ENCODE peak calls at places on chromosome 7, in seven cellular contexts. G is right atrium auricular region; U is fibroblast of mammary gland; C is cardiac fibroblast; Y is CD8-positive, alpha-beta T cell; O is Peyer's patch; I is K562. V is an unnamed sample.
A peak's percentile ranks its signal among the peaks of the same experiment; 100 is the strongest.

GRCh38 chr7:20330797-20331230 is at the start of gene ITGB8:
- DNase-seq in G (no peak), U (no peak), C (no peak), Y (no peak), O (peak; percentile 60), I (peak; percentile 12), V (no peak)

GRCh38 chr7:47734287-47734948 is 152.5 kb upstream of the TNS3 start:
- DNase-seq in G (no peak), U (no peak), C (no peak), Y (no peak), O (no peak), I (no peak), V (no peak)

GRCh38 chr7:103573479-103574058 is 127.6 kb upstream of the SLC26A5 start:
- DNase-seq in G (no peak), U (peak; percentile 56), C (peak; percentile 53), Y (no peak), O (no peak), I (peak; percentile 33), V (no peak)

GRCh38 chr7:128164061-128164954 is 76.8 kb upstream of the LEP start:
- DNase-seq in G (no peak), U (peak; percentile 77), C (peak; percentile 30), Y (no peak), O (no peak), I (no peak), V (no peak)

GRCh38 chr7:13829231-13829630 is 160.2 kb downstream of the ETV1 start:
- DNase-seq in G (no peak), U (peak; percentile 64), C (no peak), Y (no peak), O (no peak), I (no peak), V (no peak)

GRCh38 chr7:96778263-96778662 is 68.6 kb upstream of the SEM1 start:
- DNase-seq in G (no peak), U (no peak), C (no peak), Y (no peak), O (no peak), I (no peak), V (no peak)

GRCh38 chr7:129906700-129907099 is 46.1 kb downstream of the UBE2H start:
- DNase-seq in G (no peak), U (peak; percentile 46), C (peak; percentile 50), Y (no peak), O (no peak), I (no peak), V (no peak)

GRCh38 chr7:20083781-20084180 is 133.4 kb downstream of the MACC1 start:
- DNase-seq in G (no peak), U (peak; percentile 71), C (peak; percentile 69), Y (no peak), O (no peak), I (no peak), V (no peak)

GRCh38 chr7:29853775-29854174 is 47.5 kb downstream of the WIPF3 start:
- DNase-seq in G (no peak), U (no peak), C (no peak), Y (no peak), O (no peak), I (no peak), V (no peak)

GRCh38 chr7:151897201-151897711 is 20.3 kb upstream of the PRKAG2 start:
- DNase-seq in G (no peak), U (no peak), C (no peak), Y (no peak), O (no peak), I (no peak), V (peak; percentile 38)
- H3K4me3 ChIP-seq in G (peak overlapping the region; percentile 19), U (no peak overlapping the region), C (no peak overlapping the region), Y (no peak overlapping the region), O (no peak overlapping the region), I (no peak overlapping the region), V (no peak overlapping the region)

DNA sequence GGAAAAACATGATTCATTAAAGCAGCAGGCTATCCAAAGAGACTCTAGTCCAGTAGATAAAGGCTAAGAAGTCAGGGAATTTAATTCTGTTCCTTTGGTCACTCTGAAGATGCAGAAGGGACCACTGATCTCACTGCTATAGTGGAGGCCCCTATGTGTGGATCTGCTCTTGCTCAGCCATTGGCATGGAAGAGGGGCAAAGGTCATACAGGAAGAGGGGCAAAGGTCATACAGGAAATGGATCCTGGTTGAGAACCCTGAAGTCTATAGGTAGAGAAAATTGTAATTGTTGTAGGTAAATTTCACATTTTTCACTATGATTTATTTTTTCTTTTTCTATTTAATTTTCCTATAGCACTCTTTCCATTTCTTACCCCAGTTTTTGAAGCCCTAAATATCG is 21.6 kb downstream of the OR2AE1 start:
- DNase-seq in G (no peak), U (no peak), C (no peak), Y (no peak), O (no peak), I (no peak), V (no peak)
- H3K4me3 ChIP-seq in G (no peak overlapping the region), U (no peak overlapping the region), C (no peak overlapping the region), Y (no peak overlapping the region), O (no peak overlapping the region), I (no peak overlapping the region), V (no peak overlapping the region)

DNA sequence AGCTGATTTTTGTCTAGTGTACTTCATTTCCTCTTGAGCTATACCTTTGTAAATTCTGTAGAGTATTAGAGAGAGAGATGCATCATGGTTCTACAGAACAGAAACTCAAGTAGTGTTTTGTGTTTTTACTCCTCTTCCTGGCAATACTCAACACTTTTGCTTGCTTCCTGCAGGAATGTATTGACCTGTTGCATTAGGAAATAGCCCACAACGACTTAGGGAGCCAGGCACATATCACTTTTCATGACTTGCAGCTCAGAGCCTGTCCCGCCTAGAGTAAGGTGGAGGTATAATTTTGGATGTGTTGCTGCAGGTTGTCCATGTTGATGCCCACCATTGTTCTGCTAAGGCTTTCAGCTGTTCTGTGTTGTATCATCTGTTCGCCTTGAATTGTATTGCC is 216.3 kb downstream of the SDK1 start:
- DNase-seq in G (no peak), U (no peak), C (no peak), Y (no peak), O (no peak), I (no peak), V (no peak)
- H3K4me3 ChIP-seq in G (no peak overlapping the region), U (no peak overlapping the region), C (no peak overlapping the region), Y (no peak overlapping the region), O (no peak overlapping the region), I (no peak overlapping the region), V (no peak overlapping the region)

GRCh38 chr7:52782348-52782747 is 253.1 kb upstream of the POM121L12 start:
- DNase-seq in G (no peak), U (no peak), C (no peak), Y (no peak), O (no peak), I (no peak), V (no peak)

GRCh38 chr7:52775881-52776280 is 259.6 kb upstream of the POM121L12 start:
- DNase-seq in G (no peak), U (no peak), C (no peak), Y (no peak), O (no peak), I (no peak), V (no peak)

GRCh38 chr7:52781250-52781649 is 254.2 kb upstream of the POM121L12 start:
- DNase-seq in G (no peak), U (no peak), C (no peak), Y (no peak), O (no peak), I (no peak), V (peak; percentile 39)

GRCh38 chr7:52779004-52779403 is 256.4 kb upstream of the POM121L12 start:
- DNase-seq in G (no peak), U (no peak), C (no peak), Y (no peak), O (no peak), I (no peak), V (no peak)

GRCh38 chr7:52777423-52777822 is 258.0 kb upstream of the POM121L12 start:
- DNase-seq in G (no peak), U (no peak), C (no peak), Y (no peak), O (no peak), I (no peak), V (no peak)
- H3K4me3 ChIP-seq in G (no peak overlapping the region), U (no peak overlapping the region), C (no peak overlapping the region), Y (no peak overlapping the region), O (no peak overlapping the region), I (no peak overlapping the region), V (no peak overlapping the region)

DNA sequence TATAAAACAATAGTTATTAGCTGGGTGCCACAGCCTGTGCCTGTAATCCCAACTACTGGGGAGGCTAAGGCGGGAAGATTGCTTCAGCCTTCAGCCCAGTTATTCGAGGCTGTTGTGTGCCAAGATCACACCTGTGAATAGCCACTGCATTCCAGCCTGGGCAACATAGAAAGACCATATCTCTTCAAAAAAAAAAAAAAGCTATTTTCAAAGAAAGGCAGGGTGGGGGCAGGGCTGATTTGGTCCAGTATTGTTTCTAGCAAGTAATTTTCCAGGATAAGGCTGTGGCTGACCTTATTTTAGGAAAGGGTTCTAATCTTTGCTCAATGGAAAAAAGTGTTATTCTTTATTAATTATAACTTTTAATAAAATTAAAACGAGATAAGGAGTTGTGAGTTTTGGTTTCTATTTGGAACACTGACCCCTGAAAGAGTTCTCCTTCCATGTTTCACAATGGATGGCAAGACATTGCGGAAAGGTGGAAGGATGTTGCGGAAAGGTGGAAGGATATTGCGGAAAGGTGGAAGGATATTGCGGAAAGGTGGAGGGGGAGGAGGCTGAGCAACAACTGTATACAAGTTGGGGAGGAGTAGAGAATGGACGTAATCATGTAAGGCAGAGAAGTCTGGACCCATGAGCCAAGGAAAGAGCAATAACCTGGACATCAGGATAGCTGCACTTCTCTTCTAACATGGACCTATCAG is 1.5 kb upstream of the C1GALT1 start:
- DNase-seq in G (no peak), U (no peak), C (peak; percentile 5), Y (no peak), O (no peak), I (no peak), V (peak; percentile 8)
- H3K4me3 ChIP-seq in G (peak overlapping the region; percentile 86), U (no peak overlapping the region), C (no peak overlapping the region), Y (peak overlapping the region; percentile 75), O (peak overlapping the region; percentile 99), I (peak overlapping the region; percentile 87), V (peak overlapping the region; percentile 92)

GRCh38 chr7:14962778-14963177 is 60.2 kb upstream of the DGKB start:
- DNase-seq in G (no peak), U (no peak), C (no peak), Y (no peak), O (no peak), I (no peak), V (no peak)
- H3K4me3 ChIP-seq in G (no peak overlapping the region), U (no peak overlapping the region), C (no peak overlapping the region), Y (no peak overlapping the region), O (no peak overlapping the region), I (no peak overlapping the region), V (no peak overlapping the region)

GRCh38 chr7:150405584-150406310 is 26.6 kb downstream of the ZNF775 start:
- DNase-seq in G (no peak), U (peak; percentile 22), C (peak; percentile 50), Y (no peak), O (peak; percentile 65), I (peak; percentile 87), V (peak; percentile 51)

GRCh38 chr7:150402671-150403321 is 23.7 kb downstream of the ZNF775 start:
- DNase-seq in G (no peak), U (no peak), C (no peak), Y (no peak), O (peak; percentile 77), I (no peak), V (peak; percentile 70)

GRCh38 chr7:150404785-150405583 is 25.9 kb downstream of the ZNF775 start:
- DNase-seq in G (peak; percentile 91), U (peak; percentile 82), C (peak; percentile 94), Y (peak; percentile 77), O (peak; percentile 95), I (peak; percentile 96), V (peak; percentile 92)

GRCh38 chr7:150403376-150404171 is 24.4 kb downstream of the ZNF775 start:
- DNase-seq in G (no peak), U (no peak), C (no peak), Y (no peak), O (no peak), I (peak; percentile 18), V (peak; percentile 15)

GRCh38 chr7:150404172-150404784 is 25.1 kb downstream of the ZNF775 start:
- DNase-seq in G (no peak), U (peak; percentile 15), C (no peak), Y (no peak), O (no peak), I (no peak), V (peak; percentile 15)
- H3K4me3 ChIP-seq in G (peak overlapping the region; percentile 76), U (peak overlapping the region; percentile 71), C (peak overlapping the region; percentile 63), Y (peak overlapping the region; percentile 88), O (peak overlapping the region; percentile 60), I (peak overlapping the region; percentile 65), V (peak overlapping the region; percentile 58)